ENCODE peak calls at places on chromosomes 11 and 22, in four cellular contexts. D, L, F and C are unnamed samples.
A peak's percentile ranks its signal among the peaks of the same experiment; 100 is the strongest.

GRCh38 chr11:44126304-44126703 is 30.8 kb downstream of the EXT2 start:
- DNase-seq in L (no peak), D (no peak), F (no peak), C (no peak)

GRCh38 chr11:70487763-70488162 is 89.4 kb downstream of the CTTN start:
- DNase-seq in L (no peak), F (no peak), D (no peak), C (no peak)

GRCh38 chr11:61505106-61505505 is 3.4 kb upstream of the LRRC10B start:
- DNase-seq in D (no peak), L (no peak), F (no peak), C (no peak)

GRCh38 chr22:41034741-41035140 is 57.7 kb upstream of the EP300 start:
- DNase-seq in D (no peak), L (no peak), F (no peak), C (no peak)

GRCh38 chr11:43072911-43073310 is 238.9 kb upstream of the API5 start:
- DNase-seq in L (no peak), F (no peak), D (no peak), C (no peak)

GRCh38 chr22:46737105-46737975 is 712 bp downstream of the CERK start:
- DNase-seq in L (peak; percentile 38), D (no peak), F (peak; percentile 38), C (peak; percentile 22)

GRCh38 chr11:9716275-9717039 is 52.6 kb downstream of the SWAP70 start:
- DNase-seq in D (peak; percentile 51), L (peak; percentile 73), F (peak; percentile 30), C (no peak)

GRCh38 chr11:132519226-132519860 is 1013.0 kb downstream of the OPCML start:
- DNase-seq in F (no peak), L (no peak), D (no peak), C (no peak)

GRCh38 chr22:44620129-44620840 is 81.7 kb upstream of the PRR5 start:
- DNase-seq in D (peak; percentile 63), F (peak; percentile 54), L (peak; percentile 55), C (no peak)

GRCh38 chr11:17386331-17387084 is 2.0 kb downstream of the KCNJ11 start:
- DNase-seq in D (peak; percentile 34), F (peak; percentile 47), L (peak; percentile 26), C (no peak)

GRCh38 chr11:132972565-132972964 is 559.7 kb downstream of the OPCML start:
- DNase-seq in L (no peak), F (no peak), D (no peak), C (no peak)

GRCh38 chr22:33337524-33337923 is 279.3 kb upstream of the SYN3 start:
- DNase-seq in D (no peak), L (no peak), F (no peak), C (peak; percentile 43)

GRCh38 chr11:8807544-8808225 is 103.3 kb upstream of the AKIP1 start:
- DNase-seq in D (peak; percentile 48), F (peak; percentile 61), L (peak; percentile 88), C (no peak)

GRCh38 chr22:48779661-48780596 is 1047.7 kb downstream of the BRD1 start:
- DNase-seq in L (no peak), D (no peak), F (no peak), C (no peak)

GRCh38 chr11:73445980-73446379 is 69.8 kb downstream of the RELT start:
- DNase-seq in L (no peak), F (no peak), D (no peak), C (no peak)

GRCh38 chr22:28817919-28818859 is 17.8 kb upstream of the XBP1 start:
- DNase-seq in L (no peak), F (no peak), D (peak; percentile 85), C (peak; percentile 81)
- H3K4me1 ChIP-seq in L (no peaks in the 10 kb centered on the region), F (peaks cover 28% of the 10 kb centered on the region), D (peaks cover 36% of the 10 kb centered on the region), C (peaks cover 9% of the 10 kb centered on the region)

GRCh38 chr11:62538470-62539237 is 8.0 kb downstream of the AHNAK start:
- DNase-seq in D (no peak), F (no peak), L (no peak), C (no peak)
- H3K27ac ChIP-seq in D (no peak overlapping the region), F (peak overlapping the region; percentile 98), L (peak overlapping the region; percentile 11), C (peak overlapping the region; percentile 99)

DNA sequence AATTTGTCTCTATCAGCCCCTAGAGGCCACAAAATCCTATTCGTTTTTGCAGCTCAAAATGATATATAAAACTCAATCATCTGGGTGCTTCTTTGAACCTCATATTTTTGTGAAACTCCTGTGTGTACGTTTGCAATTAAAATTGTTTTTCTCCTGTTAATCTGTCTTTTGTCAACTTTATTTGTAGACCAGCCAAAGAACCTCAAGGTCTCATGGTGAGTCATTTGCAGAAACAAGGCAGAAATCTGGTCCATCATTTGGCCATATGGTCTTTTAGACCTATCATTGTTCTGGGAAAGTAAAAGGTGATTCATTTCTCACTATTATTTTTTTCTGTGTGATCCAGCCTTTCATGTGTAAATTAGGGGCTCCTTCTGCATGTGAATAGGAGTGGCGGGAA is 399.2 kb upstream of the DDI1 start:
- DNase-seq in D (no peak), F (no peak), L (no peak), C (no peak)
- TF ChIP-seq CTCF in D (no peak), F (no peak), L (no peak), C (no peak)

GRCh38 chr11:94786264-94787126 is 18.3 kb downstream of the AMOTL1 start:
- DNase-seq in L (peak; percentile 74), F (no peak), D (no peak), C (no peak)
- H3K4me1 ChIP-seq in L (peaks cover 28% of the 10 kb centered on the region), F (peaks cover 95% of the 10 kb centered on the region), D (peaks cover 45% of the 10 kb centered on the region), C (peaks cover 3% of the 10 kb centered on the region)